ENCODE peak calls at places on chromosomes 1 and 21, in nine cellular contexts. M is H9, F is OCI-LY7, E is Peyer's patch, R is sigmoid colon, V is cardiac muscle cell, G is A549, L is neural progenitor cell, Y is colonic mucosa. S is an unnamed sample.

GRCh38 chr1:58785424-58786058 is 1.7 kb upstream of the JUN start:
- DNase-seq in E (peak; percentile 82), L (peak; percentile 30), V (peak; percentile 61), G (peak; percentile 24), F (peak; percentile 20), R (peak; percentile 87), Y (peak; percentile 61), M (peak; percentile 71), S (no peak)

GRCh38 chr1:76336951-76337371 is 262.4 kb downstream of the ST6GALNAC3 start:
- DNase-seq in F (peak; percentile 5), R (peak; percentile 67), G (no peak), E (no peak), L (peak; percentile 28), M (peak; percentile 30), Y (peak; percentile 29), V (peak; percentile 99), S (no peak)

GRCh38 chr21:41751621-41752020 is 15.2 kb downstream of the RIPK4 start:
- DNase-seq in Y (no peak), G (no peak), V (no peak), L (no peak), R (no peak), F (no peak), M (no peak), E (no peak), S (no peak)

GRCh38 chr1:76854255-76854654 is 13.0 kb upstream of the ST6GALNAC5 start:
- DNase-seq in V (no peak), F (no peak), E (no peak), M (peak; percentile 42), G (no peak), R (no peak), L (no peak), Y (no peak), S (no peak)

GRCh38 chr1:218600968-218601367 is 255.8 kb downstream of the TGFB2 start:
- DNase-seq in G (no peak), L (no peak), M (no peak), Y (no peak), V (no peak), E (no peak), F (no peak), R (no peak), S (no peak)

GRCh38 chr1:94463765-94464330 is 45.7 kb downstream of the ABCD3 start:
- DNase-seq in G (peak; percentile 14), V (peak; percentile 74), Y (peak; percentile 36), R (no peak), E (no peak), M (no peak), L (peak; percentile 15), F (peak; percentile 56), S (no peak)

GRCh38 chr1:169610110-169610509 is 19.8 kb downstream of the SELP start:
- DNase-seq in E (no peak), R (no peak), M (no peak), G (no peak), Y (no peak), V (no peak), L (peak; percentile 10), F (no peak), S (no peak)

GRCh38 chr1:179591592-179592580 is at the start of gene TDRD5:
- DNase-seq in E (peak; percentile 45), G (peak; percentile 65), Y (peak; percentile 76), L (peak; percentile 10), M (peak; percentile 86), V (peak; percentile 25), F (no peak), R (no peak), S (no peak)

GRCh38 chr1:193408782-193409293 is 222.4 kb upstream of the B3GALT2 start:
- DNase-seq in M (no peak), E (peak; percentile 71), V (peak; percentile 99), F (no peak), Y (peak; percentile 71), G (peak; percentile 6), R (peak; percentile 81), L (peak; percentile 13), S (peak; percentile 85)

GRCh38 chr1:189669846-189670245 is 807.8 kb downstream of the BRINP3 start:
- DNase-seq in G (no peak), M (no peak), R (no peak), E (no peak), F (no peak), V (peak; percentile 32), Y (no peak), L (no peak), S (no peak)

GRCh38 chr21:32329776-32330175 is 31.1 kb downstream of the MRAP start:
- DNase-seq in Y (no peak), F (no peak), G (no peak), E (no peak), L (no peak), R (peak; percentile 12), V (peak; percentile 11), M (no peak), S (peak; percentile 12)

GRCh38 chr1:231049121-231049979 is 9.3 kb upstream of the FAM89A start:
- DNase-seq in L (no peak), Y (no peak), M (no peak), G (no peak), R (no peak), V (no peak), F (no peak), E (no peak), S (no peak)

GRCh38 chr1:41639332-41639936 is 155.0 kb upstream of the EDN2 start:
- DNase-seq in Y (no peak), F (no peak), L (no peak), V (peak; percentile 50), R (no peak), G (no peak), M (no peak), E (no peak), S (peak; percentile 58)

DNA sequence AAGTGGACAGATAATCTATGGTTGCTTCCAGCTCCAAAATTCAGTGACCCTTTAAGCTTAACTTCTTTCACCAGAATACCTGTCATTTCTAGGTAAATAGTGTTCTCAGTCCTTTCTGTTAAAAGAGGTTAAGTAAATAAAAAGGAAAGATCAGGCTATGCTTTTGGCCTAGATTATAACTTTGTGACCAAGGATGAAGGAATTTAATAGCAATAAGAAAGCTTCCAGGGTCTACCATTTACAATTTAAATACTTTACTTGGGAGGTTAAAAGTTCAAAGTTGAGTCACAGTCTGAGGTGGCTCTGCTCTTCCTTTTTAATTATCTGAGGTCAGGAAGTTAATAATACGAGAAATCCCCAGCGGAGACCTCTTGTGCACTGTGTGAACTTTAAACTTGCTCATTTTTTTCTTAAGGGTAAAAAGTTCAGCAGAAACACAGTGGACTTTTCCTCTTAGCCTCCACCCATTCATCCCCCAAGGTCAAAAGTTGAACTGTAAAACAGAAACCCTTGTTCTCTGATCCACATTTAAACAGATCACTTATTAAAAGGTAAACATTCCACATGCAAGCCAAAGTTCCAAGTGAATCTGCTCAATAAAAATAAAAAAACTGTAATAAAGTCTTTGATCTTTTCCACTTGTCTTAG is 187.1 kb downstream of the NRIP1 start:
- DNase-seq in M (no peak), Y (no peak), R (no peak), G (no peak), V (peak; percentile 54), F (no peak), E (no peak), L (no peak), S (no peak)
- H3K27ac ChIP-seq in M (no peak overlapping the region), Y (no peak overlapping the region), R (no peak overlapping the region), G (peak overlapping the region; percentile 86), V (no peak overlapping the region), F (no peak overlapping the region), E (no peak overlapping the region), L (no peak overlapping the region), S (no peak overlapping the region)

DNA sequence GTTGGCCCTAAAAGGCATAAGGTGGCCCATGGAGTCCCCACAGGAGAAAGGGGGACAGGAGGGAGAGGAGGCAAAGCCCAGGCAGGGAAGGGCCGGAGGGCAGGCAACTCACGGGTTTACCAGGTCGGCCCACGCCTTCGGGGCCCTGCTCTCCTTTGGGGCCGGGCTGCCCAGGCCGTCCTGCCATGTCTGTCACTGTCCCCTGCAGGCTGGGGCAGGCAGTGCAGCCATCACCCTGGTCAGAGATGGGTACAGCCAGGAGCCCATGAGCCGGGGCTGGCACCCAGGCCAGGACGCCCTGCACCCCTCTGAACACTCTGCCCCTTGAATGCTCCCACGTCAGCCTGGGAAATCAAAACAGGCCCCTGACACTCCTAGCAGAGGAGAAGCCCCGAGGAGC is 19.8 kb downstream of the COL16A1 start:
- DNase-seq in L (peak; percentile 45), Y (peak; percentile 49), E (no peak), V (no peak), R (no peak), G (no peak), M (peak; percentile 69), F (peak; percentile 18), S (no peak)
- TF ChIP-seq CTCF in L (peak; percentile 43), Y (peak; percentile 54), E (no peak), V (peak; percentile 34), R (no peak), G (peak; percentile 12), M (peak; percentile 68), F (peak; percentile 50), S (no peak)

DNA sequence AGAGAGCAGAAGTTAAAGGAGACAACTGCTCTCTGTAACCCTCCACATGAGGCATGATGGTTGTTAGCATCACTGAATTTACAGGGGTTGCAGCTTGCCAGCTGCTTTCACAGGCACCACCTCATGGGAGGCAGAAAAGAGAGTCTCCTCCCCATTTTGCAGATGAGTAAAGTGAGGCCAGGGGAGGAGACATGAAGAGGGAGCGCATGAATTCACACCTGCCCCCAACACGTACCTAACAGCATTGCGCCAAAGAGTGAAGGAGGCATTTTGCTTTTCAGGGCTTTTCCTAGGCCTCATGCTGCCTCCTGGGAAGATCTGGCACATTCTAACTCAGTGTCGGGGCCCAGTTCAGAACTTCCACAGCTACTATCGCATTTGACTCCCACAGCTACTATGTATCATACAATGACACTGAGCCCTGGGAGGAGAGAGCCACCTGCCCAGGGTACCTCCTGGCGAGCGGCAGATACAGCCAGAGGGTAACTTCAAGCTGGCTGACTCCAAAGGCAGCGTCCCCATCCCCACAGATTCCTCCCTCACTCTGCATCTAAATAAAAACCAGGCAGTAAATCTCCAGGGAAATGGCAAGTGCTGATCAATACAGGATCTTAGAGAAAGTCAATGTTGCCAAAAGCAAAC is 34.0 kb downstream of the GLIS1 start:
- DNase-seq in Y (no peak), V (no peak), L (no peak), R (no peak), F (no peak), M (no peak), G (no peak), E (no peak), S (no peak)
- H3K27ac ChIP-seq in Y (no peak overlapping the region), V (no peak overlapping the region), L (no peak overlapping the region), R (no peak overlapping the region), F (no peak overlapping the region), M (peak overlapping the region; percentile 1), G (no peak overlapping the region), E (no peak overlapping the region), S (no peak overlapping the region)

GRCh38 chr1:38962113-38962512 is 20.5 kb upstream of the RHBDL2 start:
- DNase-seq in M (no peak), E (no peak), G (no peak), L (no peak), R (no peak), Y (no peak), F (no peak), V (peak; percentile 59), S (no peak)
- TF ChIP-seq CTCF in M (no peak), E (no peak), G (no peak), L (no peak), R (no peak), Y (no peak), F (no peak), V (no peak), S (no peak)